ENCODE peak calls at places on chromosomes 12 and 14, in eight cellular contexts. One of them, this sample, is unnamed.
A peak's percentile ranks its signal among the peaks of the same experiment; 100 is the strongest.

GRCh38 chr14:23518716-23519115 is 32.8 kb downstream of the ZFHX2 start:
- DNase-seq in hepatic stellate cell: no peak
- DNase-seq in stimulated activated CD8-positive, alpha-beta memory T cell treated with anti-CD3 and anti-CD28 coated beads, Interleukin-2, amount 100 ng/mL, for 1 hour: no peak
- DNase-seq in naive B cell: no peak
- DNase-seq in activated T-cell treated with anti-CD3 and anti-CD28 coated beads for 1 hour: no peak
- DNase-seq in T-cell: no peak
- DNase-seq in RPMI8226: no peak
- DNase-seq in NCI-H2081: no peak
- DNase-seq in this sample: no peak

GRCh38 chr14:24903337-24903736 is 146.6 kb downstream of the STXBP6 start:
- DNase-seq in hepatic stellate cell: no peak
- DNase-seq in RPMI8226: no peak
- DNase-seq in stimulated activated CD8-positive, alpha-beta memory T cell treated with anti-CD3 and anti-CD28 coated beads, Interleukin-2, amount 100 ng/mL, for 1 hour: no peak
- DNase-seq in naive B cell: no peak
- DNase-seq in activated T-cell treated with anti-CD3 and anti-CD28 coated beads for 1 hour: no peak
- DNase-seq in T-cell: no peak
- DNase-seq in NCI-H2081: no peak
- DNase-seq in this sample: no peak

GRCh38 chr12:92065664-92066063 is 80.0 kb downstream of the BTG1 start:
- DNase-seq in NCI-H2081: no peak
- DNase-seq in RPMI8226: no peak
- DNase-seq in naive B cell: no peak
- DNase-seq in stimulated activated CD8-positive, alpha-beta memory T cell treated with anti-CD3 and anti-CD28 coated beads, Interleukin-2, amount 100 ng/mL, for 1 hour: no peak
- DNase-seq in T-cell: no peak
- DNase-seq in activated T-cell treated with anti-CD3 and anti-CD28 coated beads for 1 hour: no peak
- DNase-seq in hepatic stellate cell: no peak
- DNase-seq in this sample: no peak

GRCh38 chr14:78595797-78596196 is 425.6 kb downstream of the NRXN3 start:
- DNase-seq in NCI-H2081: peak; percentile 51
- DNase-seq in T-cell: no peak
- DNase-seq in naive B cell: no peak
- DNase-seq in stimulated activated CD8-positive, alpha-beta memory T cell treated with anti-CD3 and anti-CD28 coated beads, Interleukin-2, amount 100 ng/mL, for 1 hour: no peak
- DNase-seq in activated T-cell treated with anti-CD3 and anti-CD28 coated beads for 1 hour: no peak
- DNase-seq in RPMI8226: no peak
- DNase-seq in hepatic stellate cell: no peak
- DNase-seq in this sample: no peak

GRCh38 chr12:47190271-47190750 is 110.6 kb upstream of the AMIGO2 start:
- DNase-seq in stimulated activated CD8-positive, alpha-beta memory T cell treated with anti-CD3 and anti-CD28 coated beads, Interleukin-2, amount 100 ng/mL, for 1 hour: no peak
- DNase-seq in NCI-H2081: no peak
- DNase-seq in T-cell: no peak
- DNase-seq in RPMI8226: no peak
- DNase-seq in activated T-cell treated with anti-CD3 and anti-CD28 coated beads for 1 hour: no peak
- DNase-seq in naive B cell: no peak
- DNase-seq in hepatic stellate cell: peak; percentile 14
- DNase-seq in this sample: no peak

GRCh38 chr14:32022938-32023466 is 54.1 kb upstream of the ARHGAP5 start:
- DNase-seq in T-cell: no peak
- DNase-seq in RPMI8226: no peak
- DNase-seq in hepatic stellate cell: no peak
- DNase-seq in naive B cell: no peak
- DNase-seq in activated T-cell treated with anti-CD3 and anti-CD28 coated beads for 1 hour: no peak
- DNase-seq in NCI-H2081: no peak
- DNase-seq in stimulated activated CD8-positive, alpha-beta memory T cell treated with anti-CD3 and anti-CD28 coated beads, Interleukin-2, amount 100 ng/mL, for 1 hour: no peak
- DNase-seq in this sample: no peak

GRCh38 chr14:68711551-68712437 is 81.1 kb downstream of the ZFP36L1 start:
- DNase-seq in naive B cell: no peak
- DNase-seq in NCI-H2081: no peak
- DNase-seq in hepatic stellate cell: no peak
- DNase-seq in stimulated activated CD8-positive, alpha-beta memory T cell treated with anti-CD3 and anti-CD28 coated beads, Interleukin-2, amount 100 ng/mL, for 1 hour: no peak
- DNase-seq in activated T-cell treated with anti-CD3 and anti-CD28 coated beads for 1 hour: no peak
- DNase-seq in T-cell: no peak
- DNase-seq in RPMI8226: no peak
- DNase-seq in this sample: no peak

GRCh38 chr14:24165785-24166184 is 4.7 kb downstream of the IRF9 start:
- DNase-seq in T-cell: no peak
- DNase-seq in activated T-cell treated with anti-CD3 and anti-CD28 coated beads for 1 hour: no peak
- DNase-seq in RPMI8226: no peak
- DNase-seq in hepatic stellate cell: no peak
- DNase-seq in NCI-H2081: no peak
- DNase-seq in naive B cell: no peak
- DNase-seq in stimulated activated CD8-positive, alpha-beta memory T cell treated with anti-CD3 and anti-CD28 coated beads, Interleukin-2, amount 100 ng/mL, for 1 hour: no peak
- DNase-seq in this sample: no peak

GRCh38 chr12:111773801-111774551 is 7.2 kb downstream of the ALDH2 start:
- DNase-seq in activated T-cell treated with anti-CD3 and anti-CD28 coated beads for 1 hour: no peak
- DNase-seq in T-cell: no peak
- DNase-seq in NCI-H2081: no peak
- DNase-seq in stimulated activated CD8-positive, alpha-beta memory T cell treated with anti-CD3 and anti-CD28 coated beads, Interleukin-2, amount 100 ng/mL, for 1 hour: no peak
- DNase-seq in naive B cell: peak; percentile 45
- DNase-seq in RPMI8226: peak; percentile 61
- DNase-seq in hepatic stellate cell: peak; percentile 81
- DNase-seq in this sample: peak; percentile 42

GRCh38 chr14:99166506-99166905 is 105.5 kb downstream of the BCL11B start:
- DNase-seq in naive B cell: no peak
- DNase-seq in hepatic stellate cell: no peak
- DNase-seq in RPMI8226: no peak
- DNase-seq in activated T-cell treated with anti-CD3 and anti-CD28 coated beads for 1 hour: no peak
- DNase-seq in stimulated activated CD8-positive, alpha-beta memory T cell treated with anti-CD3 and anti-CD28 coated beads, Interleukin-2, amount 100 ng/mL, for 1 hour: no peak
- DNase-seq in NCI-H2081: no peak
- DNase-seq in T-cell: no peak
- DNase-seq in this sample: no peak

GRCh38 chr14:75426332-75427125 is 1.3 kb upstream of the JDP2 start:
- DNase-seq in T-cell: no peak
- DNase-seq in stimulated activated CD8-positive, alpha-beta memory T cell treated with anti-CD3 and anti-CD28 coated beads, Interleukin-2, amount 100 ng/mL, for 1 hour: no peak
- DNase-seq in NCI-H2081: no peak
- DNase-seq in hepatic stellate cell: no peak
- DNase-seq in naive B cell: peak; percentile 74
- DNase-seq in RPMI8226: peak; percentile 63
- DNase-seq in activated T-cell treated with anti-CD3 and anti-CD28 coated beads for 1 hour: no peak
- DNase-seq in this sample: no peak

GRCh38 chr12:65792724-65793123 is 31.6 kb upstream of the HMGA2 start:
- DNase-seq in activated T-cell treated with anti-CD3 and anti-CD28 coated beads for 1 hour: no peak
- DNase-seq in stimulated activated CD8-positive, alpha-beta memory T cell treated with anti-CD3 and anti-CD28 coated beads, Interleukin-2, amount 100 ng/mL, for 1 hour: no peak
- DNase-seq in naive B cell: no peak
- DNase-seq in hepatic stellate cell: no peak
- DNase-seq in T-cell: no peak
- DNase-seq in RPMI8226: no peak
- DNase-seq in NCI-H2081: no peak
- DNase-seq in this sample: no peak

GRCh38 chr12:62848418-62848817 is 86.5 kb downstream of the PPM1H start:
- DNase-seq in T-cell: no peak
- DNase-seq in RPMI8226: no peak
- DNase-seq in NCI-H2081: no peak
- DNase-seq in activated T-cell treated with anti-CD3 and anti-CD28 coated beads for 1 hour: no peak
- DNase-seq in naive B cell: no peak
- DNase-seq in hepatic stellate cell: peak; percentile 59
- DNase-seq in stimulated activated CD8-positive, alpha-beta memory T cell treated with anti-CD3 and anti-CD28 coated beads, Interleukin-2, amount 100 ng/mL, for 1 hour: no peak
- DNase-seq in this sample: no peak

GRCh38 chr12:16349132-16349463 is 1.7 kb downstream of the MGST1 start:
- DNase-seq in stimulated activated CD8-positive, alpha-beta memory T cell treated with anti-CD3 and anti-CD28 coated beads, Interleukin-2, amount 100 ng/mL, for 1 hour: no peak
- DNase-seq in NCI-H2081: no peak
- DNase-seq in activated T-cell treated with anti-CD3 and anti-CD28 coated beads for 1 hour: no peak
- DNase-seq in hepatic stellate cell: peak; percentile 33
- DNase-seq in T-cell: no peak
- DNase-seq in naive B cell: no peak
- DNase-seq in RPMI8226: no peak
- DNase-seq in this sample: no peak

GRCh38 chr14:76456891-76457586 is 81.1 kb downstream of the ESRRB start:
- DNase-seq in stimulated activated CD8-positive, alpha-beta memory T cell treated with anti-CD3 and anti-CD28 coated beads, Interleukin-2, amount 100 ng/mL, for 1 hour: no peak
- DNase-seq in naive B cell: no peak
- DNase-seq in activated T-cell treated with anti-CD3 and anti-CD28 coated beads for 1 hour: no peak
- DNase-seq in RPMI8226: no peak
- DNase-seq in T-cell: no peak
- DNase-seq in hepatic stellate cell: no peak
- DNase-seq in NCI-H2081: no peak
- DNase-seq in this sample: no peak

GRCh38 chr12:45039757-45040156 is 11.1 kb downstream of the DBX2 start:
- DNase-seq in NCI-H2081: no peak
- DNase-seq in hepatic stellate cell: no peak
- DNase-seq in naive B cell: no peak
- DNase-seq in RPMI8226: no peak
- DNase-seq in stimulated activated CD8-positive, alpha-beta memory T cell treated with anti-CD3 and anti-CD28 coated beads, Interleukin-2, amount 100 ng/mL, for 1 hour: no peak
- DNase-seq in activated T-cell treated with anti-CD3 and anti-CD28 coated beads for 1 hour: no peak
- DNase-seq in T-cell: no peak
- DNase-seq in this sample: no peak

GRCh38 chr14:25988536-25988935 is 609.3 kb downstream of the NOVA1 start:
- DNase-seq in NCI-H2081: no peak
- DNase-seq in activated T-cell treated with anti-CD3 and anti-CD28 coated beads for 1 hour: no peak
- DNase-seq in stimulated activated CD8-positive, alpha-beta memory T cell treated with anti-CD3 and anti-CD28 coated beads, Interleukin-2, amount 100 ng/mL, for 1 hour: no peak
- DNase-seq in T-cell: no peak
- DNase-seq in hepatic stellate cell: no peak
- DNase-seq in naive B cell: no peak
- DNase-seq in RPMI8226: no peak
- DNase-seq in this sample: no peak

GRCh38 chr14:37580146-37580545 is 14.9 kb downstream of the FOXA1 start:
- DNase-seq in NCI-H2081: no peak
- DNase-seq in RPMI8226: no peak
- DNase-seq in stimulated activated CD8-positive, alpha-beta memory T cell treated with anti-CD3 and anti-CD28 coated beads, Interleukin-2, amount 100 ng/mL, for 1 hour: no peak
- DNase-seq in naive B cell: no peak
- DNase-seq in hepatic stellate cell: no peak
- DNase-seq in activated T-cell treated with anti-CD3 and anti-CD28 coated beads for 1 hour: no peak
- DNase-seq in T-cell: no peak
- DNase-seq in this sample: no peak

GRCh38 chr12:5685935-5686334 is 254.0 kb downstream of the NTF3 start:
- DNase-seq in NCI-H2081: no peak
- DNase-seq in naive B cell: no peak
- DNase-seq in stimulated activated CD8-positive, alpha-beta memory T cell treated with anti-CD3 and anti-CD28 coated beads, Interleukin-2, amount 100 ng/mL, for 1 hour: no peak
- DNase-seq in RPMI8226: no peak
- DNase-seq in activated T-cell treated with anti-CD3 and anti-CD28 coated beads for 1 hour: no peak
- DNase-seq in hepatic stellate cell: no peak
- DNase-seq in T-cell: no peak
- DNase-seq in this sample: no peak

This sample was measured in mesothelial cell of epicardium.